ENCODE peak calls at places on chromosomes 6 and 20, in four cellular contexts. T is mammary epithelial cell, W is H9, S is mesothelial cell of epicardium. M is an unnamed sample.
A peak's percentile ranks its signal among the peaks of the same experiment; 100 is the strongest.

GRCh38 chr20:24746351-24746685 is 202.8 kb upstream of the CST7 start:
- DNase-seq in S (no peak), W (peak; percentile 33), T (peak; percentile 96), M (no peak)

GRCh38 chr6:89640804-89641203 is 2.3 kb upstream of the LYRM2 start:
- DNase-seq in T (peak; percentile 78), W (no peak), S (no peak), M (no peak)

GRCh38 chr6:33000053-33000452 is 9.3 kb downstream of the HLA-DOA start:
- DNase-seq in T (peak; percentile 29), W (peak; percentile 81), S (no peak), M (no peak)

GRCh38 chr20:15849131-15849685 is 724.0 kb downstream of the KIF16B start:
- DNase-seq in T (no peak), S (no peak), W (no peak), M (no peak)

GRCh38 chr6:86331889-86332288 is 605.4 kb upstream of the HTR1E start:
- DNase-seq in W (no peak), S (no peak), T (no peak), M (no peak)

GRCh38 chr6:17972074-17972966 is 15.1 kb downstream of the KIF13A start:
- DNase-seq in W (no peak), T (no peak), S (no peak), M (no peak)

GRCh38 chr6:100719883-100720682 is 161.0 kb downstream of the ASCC3 start:
- DNase-seq in T (peak; percentile 12), S (no peak), W (no peak), M (no peak)

GRCh38 chr6:139473239-139473701 is 98.8 kb upstream of the CITED2 start:
- DNase-seq in S (no peak), W (peak; percentile 31), T (no peak), M (no peak)

GRCh38 chr6:35568967-35569606 is 56.4 kb upstream of the TULP1 start:
- DNase-seq in S (no peak), W (peak; percentile 71), T (peak; percentile 23), M (no peak)

GRCh38 chr6:151961809-151962208 is 154.3 kb downstream of the ESR1 start:
- DNase-seq in S (no peak), W (no peak), T (no peak), M (no peak)

GRCh38 chr6:144346719-144347446 is 61.7 kb downstream of the UTRN start:
- DNase-seq in S (no peak), W (no peak), T (peak; percentile 71), M (no peak)

GRCh38 chr20:50967621-50968020 is 9.0 kb downstream of the MOCS3 start:
- DNase-seq in S (no peak), T (no peak), W (no peak), M (no peak)

GRCh38 chr6:27865952-27866369 is 46.2 kb downstream of the OR2B2 start:
- DNase-seq in T (peak; percentile 45), S (no peak), W (peak; percentile 66), M (no peak)

GRCh38 chr6:98433325-98433724 is 401.0 kb upstream of the POU3F2 start:
- DNase-seq in S (no peak), W (no peak), T (no peak), M (no peak)

GRCh38 chr20:2751347-2751867 is 49.0 kb downstream of the CPXM1 start:
- DNase-seq in T (no peak), W (no peak), S (no peak), M (no peak)

GRCh38 chr6:41713161-41713649 is 22.2 kb downstream of the TFEB start:
- DNase-seq in W (no peak), S (no peak), T (peak; percentile 96), M (no peak)

DNA sequence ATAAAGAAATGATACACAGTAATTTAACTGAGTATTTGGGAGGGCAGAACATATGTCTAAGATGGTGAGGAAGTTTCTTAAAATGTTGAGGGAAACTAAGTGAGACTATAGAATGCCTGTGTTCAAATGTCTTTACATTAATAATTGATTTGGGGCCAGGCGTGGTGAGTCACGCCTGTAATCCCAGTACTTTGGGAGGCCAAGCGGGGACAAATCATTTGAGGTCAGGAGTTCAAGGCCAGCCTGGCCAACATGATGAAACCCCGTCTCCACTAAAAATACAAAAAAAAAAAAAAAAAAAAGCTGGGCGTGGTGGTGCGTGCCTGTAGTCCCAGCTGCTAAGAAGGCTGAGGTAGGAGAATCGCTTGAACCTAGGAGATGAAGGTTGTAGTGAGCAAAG is 66.7 kb downstream of the THEMIS start:
- DNase-seq in S (no peak), T (no peak), W (no peak), M (no peak)
- TF ChIP-seq CTCF in S (no peak), T (no peak), W (no peak), M (no peak)

DNA sequence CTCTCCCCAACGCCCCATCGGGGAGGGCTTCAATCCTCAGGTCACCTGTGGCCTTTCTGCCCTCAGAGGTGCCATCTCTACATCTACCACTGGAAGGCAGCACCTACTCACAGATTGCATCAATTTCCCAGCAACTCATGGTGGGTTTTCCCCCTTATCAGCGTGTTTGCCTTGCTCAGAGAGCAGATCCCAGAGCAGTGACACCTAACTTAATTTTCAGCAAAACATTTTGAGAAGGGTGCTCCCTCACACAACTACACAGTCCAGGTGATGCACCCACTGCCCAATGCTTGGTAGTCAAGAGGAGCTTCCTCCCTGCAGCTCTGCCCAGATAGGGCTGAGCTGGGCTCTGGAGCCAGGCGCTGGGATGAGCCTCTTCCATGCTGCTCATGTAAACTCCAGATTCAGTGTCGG is 48.2 kb downstream of the PLG start:
- DNase-seq in S (no peak), W (peak; percentile 81), T (peak; percentile 25), M (no peak)
- TF ChIP-seq CTCF in S (no peak), W (peak; percentile 93), T (peak; percentile 86), M (no peak)

GRCh38 chr6:30830438-30830837 is 53.9 kb upstream of the DDR1 start:
- DNase-seq in T (no peak), W (no peak), S (no peak), M (no peak)

GRCh38 chr6:30829016-30829415 is 55.3 kb upstream of the DDR1 start:
- DNase-seq in T (no peak), W (no peak), S (no peak), M (no peak)

GRCh38 chr6:30829639-30830250 is 54.6 kb upstream of the DDR1 start:
- DNase-seq in S (no peak), T (no peak), W (peak; percentile 73), M (no peak)

GRCh38 chr6:30826961-30827342 is 57.4 kb upstream of the DDR1 start:
- DNase-seq in T (peak; percentile 77), S (no peak), W (no peak), M (no peak)

DNA sequence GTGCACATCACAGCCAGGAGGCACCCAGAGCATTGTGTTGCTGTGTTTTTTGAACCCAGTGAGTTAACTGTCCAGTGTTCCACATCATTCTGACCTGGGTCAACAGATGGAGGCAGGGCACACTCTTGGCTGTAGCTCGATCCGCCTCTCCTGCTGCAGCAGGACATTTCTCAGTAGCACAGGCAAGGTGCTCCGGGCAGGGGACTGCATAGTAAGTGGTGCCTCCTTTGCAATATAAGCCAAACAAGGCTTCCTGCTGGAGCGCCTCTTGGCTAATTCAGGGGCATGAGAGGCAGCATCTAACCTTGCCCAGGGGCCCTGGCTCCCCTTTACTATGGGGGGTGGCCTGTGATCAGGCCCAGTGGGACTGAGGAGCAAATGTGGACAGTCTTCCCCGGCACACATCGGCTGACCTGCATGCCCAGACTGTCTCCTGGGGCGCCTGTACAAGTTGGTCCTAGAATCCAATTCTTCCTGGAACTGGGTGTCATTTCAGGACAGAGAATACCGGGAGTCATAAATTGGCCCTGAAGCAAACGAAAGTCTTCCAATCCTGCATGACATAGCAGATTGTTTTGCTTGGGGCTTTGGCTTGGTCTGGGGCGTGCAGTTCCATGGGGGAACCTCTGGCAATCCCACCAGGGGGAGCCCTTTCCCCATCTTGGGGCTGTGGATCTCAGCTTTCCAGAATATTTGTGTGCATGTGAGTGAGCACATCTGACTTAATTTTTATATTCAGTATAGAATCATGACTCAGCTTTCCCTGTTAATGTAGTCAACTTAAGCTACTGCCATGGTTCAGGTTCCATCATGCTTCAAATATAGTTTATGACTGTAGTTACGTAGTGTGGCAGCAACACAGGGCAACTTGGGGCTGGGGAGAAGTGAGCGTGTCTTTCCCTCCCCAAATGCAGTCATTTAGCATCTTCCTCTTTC is 56.0 kb upstream of the DDR1 start:
- DNase-seq in T (peak; percentile 88), W (peak; percentile 79), S (peak; percentile 76), M (peak; percentile 94)
- TF ChIP-seq CTCF in T (peak; percentile 95), W (peak; percentile 97), S (peak; percentile 81), M (peak; percentile 90)

GRCh38 chr6:82589509-82590206 is 226.0 kb downstream of the TPBG start:
- DNase-seq in W (peak; percentile 58), T (peak; percentile 58), S (no peak), M (no peak)
- TF ChIP-seq CTCF in W (peak; percentile 64), T (peak; percentile 41), S (no peak), M (peak; percentile 17)

DNA sequence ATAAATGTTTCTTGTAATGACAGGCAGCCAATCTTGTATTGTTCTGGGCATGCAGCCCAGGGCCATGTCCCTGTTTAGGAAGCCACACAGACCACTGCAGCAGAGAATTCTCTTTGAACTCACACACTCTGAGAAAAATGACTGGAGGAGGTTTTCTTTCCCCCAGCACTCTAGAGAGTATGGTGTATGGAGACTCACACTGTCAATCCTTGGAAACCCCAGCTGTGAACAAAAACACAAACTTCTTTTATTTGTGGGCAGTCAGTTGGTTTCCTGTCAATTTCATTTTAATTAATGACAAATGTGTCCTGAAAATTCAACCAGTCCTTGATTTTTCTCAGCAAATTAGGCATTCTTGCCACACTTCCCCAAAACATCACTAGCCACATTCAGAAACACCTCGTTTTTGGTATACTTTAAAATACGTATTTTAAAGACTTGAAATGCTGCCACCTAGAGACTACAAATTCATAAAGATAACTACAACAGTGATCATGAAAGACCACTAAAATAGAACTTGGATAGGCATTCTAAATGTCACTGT is 52.9 kb upstream of the UFL1 start:
- DNase-seq in W (no peak), T (no peak), S (no peak), M (no peak)
- TF ChIP-seq CTCF in W (peak; percentile 55), T (peak; percentile 28), S (peak; percentile 28), M (no peak)

DNA sequence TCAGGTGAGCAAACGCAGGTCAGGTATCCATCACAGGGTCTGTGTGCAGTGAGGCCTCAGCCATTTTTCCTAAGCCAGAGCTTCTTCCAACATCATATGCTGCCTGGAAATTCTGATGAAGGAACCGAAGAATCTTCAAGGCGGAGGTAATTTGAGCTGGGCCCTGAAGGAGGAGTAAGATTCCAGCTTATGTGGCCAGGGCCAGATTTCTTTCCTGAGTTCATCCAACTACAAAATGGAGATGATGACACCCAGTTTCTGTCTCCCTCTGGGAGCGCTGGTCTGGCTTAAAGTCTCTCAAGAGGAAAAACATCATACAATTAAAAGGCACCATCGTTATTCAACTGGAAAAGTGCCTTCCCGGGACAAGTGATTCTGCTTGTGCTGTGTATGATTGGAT is 6.9 kb upstream of the MANBAL start:
- DNase-seq in T (peak; percentile 55), W (no peak), S (no peak), M (no peak)
- TF ChIP-seq CTCF in T (peak; percentile 80), W (peak; percentile 52), S (no peak), M (peak; percentile 39)

GRCh38 chr6:3559561-3559960 is 102.7 kb upstream of the SLC22A23 start:
- DNase-seq in T (no peak), S (no peak), W (no peak), M (no peak)

GRCh38 chr6:3566812-3567211 is 110.0 kb upstream of the SLC22A23 start:
- DNase-seq in T (peak; percentile 47), S (no peak), W (no peak), M (no peak)

GRCh38 chr6:3565291-3565690 is 108.4 kb upstream of the SLC22A23 start:
- DNase-seq in S (no peak), W (no peak), T (no peak), M (no peak)

GRCh38 chr6:3561745-3562144 is 104.9 kb upstream of the SLC22A23 start:
- DNase-seq in S (no peak), W (no peak), T (no peak), M (no peak)
- TF ChIP-seq CTCF in S (no peak), W (peak; percentile 47), T (peak; percentile 35), M (no peak)

M was measured in ascending aorta.